ENCODE peak calls at places on chromosomes 2 and 18, in five cellular contexts. R is endothelial cell; Z is AG09309; A is Calu3; M is CD4-positive, alpha-beta T cell. B is an unnamed sample.

GRCh38 chr2:158459161-158460003 is 2.6 kb downstream of the PKP4 start:
- DNase-seq in Z (no peak), M (no peak), R (no peak), A (no peak), B (no peak)

GRCh38 chr18:49794740-49795139 is 18.6 kb downstream of the ACAA2 start:
- DNase-seq in Z (no peak), A (no peak), M (no peak), R (no peak), B (no peak)

GRCh38 chr2:238720232-238720672 is 127.6 kb upstream of the TWIST2 start:
- DNase-seq in A (peak), M (no peak), R (peak), Z (no peak), B (no peak)

GRCh38 chr2:47173986-47174730 is 19.1 kb upstream of the STPG4 start:
- DNase-seq in Z (no peak), A (no peak), R (no peak), M (no peak), B (no peak)

GRCh38 chr18:58871514-58872490 is 7.1 kb downstream of the ZNF532 start:
- DNase-seq in M (no peak), Z (no peak), A (no peak), R (no peak), B (no peak)

GRCh38 chr2:235270951-235271350 is 222.9 kb upstream of the AGAP1 start:
- DNase-seq in R (no peak), Z (peak), M (no peak), A (peak), B (no peak)

GRCh38 chr2:65402780-65403528 is 29.4 kb downstream of the SPRED2 start:
- DNase-seq in A (no peak), Z (peak), M (no peak), R (no peak), B (no peak)

GRCh38 chr2:235900631-235901030 is 267.6 kb downstream of the GBX2 start:
- DNase-seq in R (no peak), Z (no peak), A (no peak), M (no peak), B (no peak)

GRCh38 chr18:23591011-23591410 is 4.7 kb upstream of the NPC1 start:
- DNase-seq in Z (no peak), R (no peak), M (no peak), A (no peak), B (no peak)

GRCh38 chr2:30990736-30991135 is 147.5 kb downstream of the GALNT14 start:
- DNase-seq in A (no peak), R (no peak), M (no peak), Z (no peak), B (peak)

GRCh38 chr2:200274116-200275075 is 32.1 kb upstream of the SPATS2L start:
- DNase-seq in R (no peak), Z (no peak), A (no peak), M (no peak), B (no peak)

GRCh38 chr2:182058056-182058455 is 72.4 kb downstream of the PPP1R1C start:
- DNase-seq in M (no peak), A (no peak), R (no peak), Z (no peak), B (no peak)

GRCh38 chr2:150133623-150134022 is 353.8 kb downstream of the RND3 start:
- DNase-seq in R (no peak), M (no peak), A (peak), Z (peak), B (no peak)

GRCh38 chr2:83817511-83817910 is 641.6 kb downstream of the SUCLG1 start:
- DNase-seq in Z (no peak), A (no peak), R (no peak), M (no peak), B (no peak)

GRCh38 chr18:50678651-50679415 is 118.9 kb downstream of the MAPK4 start:
- DNase-seq in A (no peak), R (no peak), M (no peak), Z (no peak), B (no peak)

GRCh38 chr2:241141214-241141770 is 8.0 kb downstream of the PASK start:
- DNase-seq in M (no peak), Z (no peak), R (no peak), A (no peak), B (no peak)

GRCh38 chr2:76247006-76247405 is 536.3 kb upstream of the GCFC2 start:
- DNase-seq in R (no peak), M (no peak), Z (no peak), A (no peak), B (no peak)

GRCh38 chr2:46495347-46496030 is 16.1 kb downstream of the TMEM247 start:
- DNase-seq in A (no peak), Z (peak), M (no peak), R (no peak), B (no peak)

GRCh38 chr18:9884090-9884489 is 1.7 kb upstream of the TXNDC2 start:
- DNase-seq in R (no peak), M (no peak), A (no peak), Z (no peak), B (no peak)

GRCh38 chr2:170243118-170243837 is 65.3 kb downstream of the MYO3B start:
- DNase-seq in Z (no peak), M (no peak), R (no peak), A (no peak), B (no peak)

GRCh38 chr2:101828267-101829017 is 130.9 kb downstream of the MAP4K4 start:
- DNase-seq in M (no peak), Z (no peak), R (no peak), A (no peak), B (no peak)

GRCh38 chr2:226272435-226272834 is 527.2 kb downstream of the IRS1 start:
- DNase-seq in R (no peak), A (no peak), M (no peak), Z (no peak), B (no peak)

GRCh38 chr2:61426267-61426897 is 44.5 kb downstream of the USP34 start:
- DNase-seq in R (peak), Z (no peak), A (peak), M (peak), B (no peak)

GRCh38 chr2:42228101-42228500 is 58.9 kb downstream of the EML4 start:
- DNase-seq in R (no peak), A (no peak), Z (no peak), M (no peak), B (no peak)

GRCh38 chr2:133986881-133987793 is 266.7 kb upstream of the MGAT5 start:
- DNase-seq in A (no peak), M (no peak), Z (no peak), R (no peak), B (no peak)

GRCh38 chr18:63185979-63186378 is 133.6 kb downstream of the BCL2 start:
- DNase-seq in M (no peak), Z (no peak), A (no peak), R (no peak), B (no peak)

GRCh38 chr2:69386376-69386775 is 651 bp downstream of the GFPT1 start:
- DNase-seq in R (no peak), Z (no peak), A (no peak), M (no peak), B (no peak)

GRCh38 chr18:61893304-61893970 is 630 bp upstream of the RNF152 start:
- DNase-seq in R (peak), A (peak), M (peak), Z (no peak), B (peak)

GRCh38 chr2:68356599-68357239 is 8.4 kb upstream of the PLEK start:
- DNase-seq in M (no peak), A (no peak), R (no peak), Z (no peak), B (no peak)

GRCh38 chr2:207676827-207677354 is 34.5 kb upstream of the CCNYL1 start:
- DNase-seq in Z (peak), A (no peak), R (no peak), M (no peak), B (no peak)

GRCh38 chr2:159973325-159973724 is 89.1 kb downstream of the PLA2R1 start:
- DNase-seq in Z (no peak), A (no peak), R (no peak), M (no peak), B (no peak)

GRCh38 chr18:6885992-6886823 is 156.7 kb downstream of the ARHGAP28 start:
- DNase-seq in M (no peak), A (peak), Z (peak), R (peak), B (no peak)

DNA sequence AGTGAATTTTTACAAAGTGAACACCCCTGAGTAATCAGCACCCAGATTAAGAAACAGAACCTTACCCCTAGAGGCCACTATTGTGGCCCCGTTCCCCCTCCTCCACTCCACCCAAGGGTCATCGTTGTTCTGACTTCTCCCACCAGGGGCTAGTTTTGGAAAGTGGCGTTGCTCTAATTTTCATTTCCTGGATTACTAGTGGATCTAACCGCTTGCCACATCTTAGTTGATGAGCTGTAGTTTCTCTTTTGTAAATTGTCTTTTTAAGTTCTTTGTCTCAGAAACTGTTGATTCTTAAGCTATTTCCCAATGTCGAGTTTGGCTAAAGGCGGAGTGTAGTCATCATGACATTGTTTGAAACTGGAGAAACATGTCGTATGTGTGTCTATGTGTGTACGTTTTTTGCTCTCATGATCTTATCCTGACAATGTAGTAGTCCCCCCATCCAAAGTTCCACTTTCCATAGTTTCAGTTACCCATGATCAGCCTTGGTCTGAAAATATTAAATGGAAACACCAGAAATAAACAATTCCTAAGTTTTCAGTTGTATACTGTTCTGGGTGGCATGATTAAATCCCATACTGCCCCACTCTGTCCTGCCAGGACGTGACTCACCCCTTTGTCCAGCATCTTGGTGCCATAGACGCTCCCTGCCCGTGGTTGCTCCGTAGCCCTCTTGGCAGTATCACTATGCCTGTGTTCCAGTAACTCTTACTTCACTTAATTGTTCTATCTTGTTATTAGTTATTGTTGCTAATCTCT is 71.0 kb upstream of the SP3 start:
- DNase-seq in R (no peak), A (no peak), M (no peak), Z (no peak), B (no peak)
- TF ChIP-seq CTCF in R (peak), A (no peak), M (no peak), Z (peak), B (no peak)

GRCh38 chr18:75586576-75586975 is 159.1 kb upstream of the SMIM21 start:
- DNase-seq in M (no peak), A (no peak), R (no peak), Z (no peak), B (no peak)
- TF ChIP-seq CTCF in M (no peak), A (no peak), R (no peak), Z (no peak), B (no peak)

DNA sequence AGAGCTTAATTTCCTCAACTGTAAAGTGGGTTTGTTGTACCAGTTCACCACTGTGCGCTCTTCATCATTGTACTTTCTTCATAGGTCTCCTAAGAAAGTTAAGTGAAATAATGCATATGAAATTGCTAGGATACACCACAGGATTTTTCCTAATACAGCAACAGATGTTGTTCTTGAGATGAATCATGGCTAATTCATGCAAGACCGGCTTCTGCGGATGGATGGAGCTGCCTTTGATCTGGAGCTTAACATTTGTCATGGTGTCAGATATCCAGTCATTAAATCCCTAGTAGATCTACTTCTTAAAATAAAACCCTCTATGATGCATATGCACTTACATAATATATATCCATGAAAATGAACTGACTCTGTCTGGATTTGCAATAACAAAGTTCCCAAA is 114.1 kb downstream of the COL6A3 start:
- DNase-seq in R (no peak), M (no peak), Z (peak), A (no peak), B (no peak)
- TF ChIP-seq CTCF in R (no peak), M (no peak), Z (no peak), A (no peak), B (no peak)

DNA sequence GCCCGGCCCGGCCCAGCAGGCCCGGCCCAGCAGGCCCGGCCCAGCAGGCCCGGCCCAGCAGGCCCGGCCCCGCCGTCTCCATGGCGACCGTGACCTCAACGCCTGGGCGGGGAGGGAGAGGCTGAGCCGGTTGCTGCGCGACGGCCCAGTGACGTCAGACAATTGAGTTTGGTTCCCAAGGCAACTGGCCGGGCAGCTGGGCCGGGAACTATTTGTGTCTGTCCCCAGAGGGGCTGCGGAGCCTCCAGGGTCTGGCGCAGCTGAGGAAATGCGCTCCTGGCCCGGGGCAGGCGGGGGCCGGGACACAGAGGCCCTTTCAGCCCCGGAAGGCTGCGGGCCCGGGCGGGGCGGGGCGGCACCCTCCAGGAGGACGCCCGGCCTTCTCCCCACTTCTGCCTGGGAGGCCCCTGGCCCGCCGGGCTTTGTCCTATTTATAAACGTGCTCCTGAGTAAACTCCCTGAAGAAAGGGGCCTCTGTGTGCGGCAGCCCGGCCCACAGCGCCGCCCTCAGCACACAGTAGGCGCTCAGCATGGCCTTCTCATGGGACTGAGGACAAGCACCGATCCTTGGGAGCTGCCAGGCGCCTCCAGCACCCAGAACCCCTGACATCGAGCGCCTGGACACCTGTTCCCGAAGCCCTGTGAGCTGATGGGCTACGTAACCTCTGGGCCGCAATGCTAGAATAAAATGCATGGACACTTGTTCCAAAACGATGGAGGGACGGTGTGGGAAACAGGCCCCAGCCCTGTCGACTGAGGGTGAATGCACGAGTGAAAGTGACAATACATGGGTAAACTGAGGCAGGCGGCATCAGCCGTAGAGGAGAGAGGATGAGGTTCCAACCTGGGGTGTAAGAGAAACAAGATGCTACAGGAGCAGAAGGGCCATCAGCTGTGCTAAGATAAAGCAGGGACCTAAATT is 12.3 kb downstream of the TEX44 start:
- DNase-seq in Z (peak), R (peak), A (peak), M (peak), B (peak)
- TF ChIP-seq CTCF in Z (no peak), R (no peak), A (no peak), M (no peak), B (peak)

GRCh38 chr2:21181957-21182356 is 58.2 kb downstream of the TDRD15 start:
- DNase-seq in M (no peak), A (no peak), Z (no peak), R (no peak), B (no peak)

DNA sequence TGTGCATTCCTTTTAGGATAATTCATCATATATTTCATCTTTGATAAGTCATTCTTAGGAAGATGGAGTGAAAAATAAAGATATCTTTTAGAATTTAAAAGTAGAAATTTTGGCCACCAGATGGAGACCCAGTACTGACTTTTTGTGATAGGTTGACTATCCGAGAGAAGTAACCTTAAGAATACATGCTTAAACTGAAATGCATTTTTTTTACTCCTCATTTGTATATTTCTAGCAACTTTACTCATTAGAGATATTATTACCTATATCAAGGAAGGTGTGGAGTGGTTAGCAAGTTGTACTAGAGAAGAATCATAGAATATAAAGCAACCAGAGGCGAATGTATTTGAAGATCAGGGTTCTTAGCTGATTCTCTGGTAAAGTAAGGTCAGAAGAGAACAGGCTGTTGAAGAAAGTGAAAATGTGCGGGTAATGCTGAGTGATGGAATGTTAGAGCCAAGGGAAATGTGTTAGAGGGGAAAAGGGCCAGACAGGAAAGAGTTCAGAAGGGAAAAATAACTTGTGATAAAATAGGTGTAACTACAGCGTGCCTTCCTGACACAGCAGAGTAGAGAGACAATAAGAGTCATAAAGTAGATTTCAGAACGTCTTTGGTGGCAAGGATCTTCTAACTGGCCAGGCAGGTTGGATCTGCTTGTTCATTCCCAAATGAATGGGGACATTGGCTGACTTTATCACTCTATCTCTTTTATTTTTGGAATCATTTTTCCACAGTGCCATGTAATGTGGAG is 52.3 kb downstream of the TDRD15 start:
- DNase-seq in M (no peak), A (no peak), Z (no peak), R (no peak), B (no peak)
- TF ChIP-seq CTCF in M (no peak), A (no peak), Z (no peak), R (peak), B (no peak)

GRCh38 chr18:13999266-13999665 is 83.9 kb upstream of the MC2R start:
- DNase-seq in M (no peak), Z (no peak), A (no peak), R (no peak), B (no peak)
- TF ChIP-seq CTCF in M (no peak), Z (no peak), A (no peak), R (no peak), B (no peak)

B was measured in D721Med.